ENCODE peak calls at places on chromosomes 16 and 17, in six cellular contexts. One of them, this sample, is unnamed.

GRCh38 chr17:32349503-32349853 is 479 bp upstream of the ZNF207 start:
- DNase-seq in dorsolateral prefrontal cortex: no peak
- DNase-seq in CD8-positive, alpha-beta T cell: no peak
- DNase-seq in fibroblast of pulmonary artery: peak
- DNase-seq in mucosa of descending colon: peak
- DNase-seq in GM10248: no peak
- DNase-seq in this sample: no peak

GRCh38 chr16:69924777-69925191 is 26.4 kb upstream of the CLEC18A start:
- DNase-seq in dorsolateral prefrontal cortex: no peak
- DNase-seq in CD8-positive, alpha-beta T cell: no peak
- DNase-seq in fibroblast of pulmonary artery: peak
- DNase-seq in mucosa of descending colon: no peak
- DNase-seq in GM10248: no peak
- DNase-seq in this sample: no peak

GRCh38 chr16:85357924-85358505 is 245.7 kb upstream of the CIBAR2 start:
- DNase-seq in dorsolateral prefrontal cortex: no peak
- DNase-seq in CD8-positive, alpha-beta T cell: no peak
- DNase-seq in fibroblast of pulmonary artery: no peak
- DNase-seq in mucosa of descending colon: no peak
- DNase-seq in GM10248: no peak
- DNase-seq in this sample: no peak

GRCh38 chr17:2872282-2872681 is 76.0 kb downstream of the RAP1GAP2 start:
- DNase-seq in dorsolateral prefrontal cortex: no peak
- DNase-seq in CD8-positive, alpha-beta T cell: no peak
- DNase-seq in fibroblast of pulmonary artery: no peak
- DNase-seq in mucosa of descending colon: no peak
- DNase-seq in GM10248: no peak
- DNase-seq in this sample: no peak

GRCh38 chr17:48961516-48962233 is 6.7 kb downstream of the GIP start:
- DNase-seq in dorsolateral prefrontal cortex: no peak
- DNase-seq in CD8-positive, alpha-beta T cell: no peak
- DNase-seq in fibroblast of pulmonary artery: peak
- DNase-seq in mucosa of descending colon: no peak
- DNase-seq in GM10248: no peak
- DNase-seq in this sample: no peak

GRCh38 chr16:68232335-68232734 is 3.6 kb downstream of the ESRP2 start:
- DNase-seq in dorsolateral prefrontal cortex: no peak
- DNase-seq in CD8-positive, alpha-beta T cell: no peak
- DNase-seq in fibroblast of pulmonary artery: no peak
- DNase-seq in mucosa of descending colon: no peak
- DNase-seq in GM10248: no peak
- DNase-seq in this sample: no peak

GRCh38 chr16:67783353-67783725 is 23.0 kb downstream of the RANBP10 start:
- DNase-seq in dorsolateral prefrontal cortex: no peak
- DNase-seq in CD8-positive, alpha-beta T cell: no peak
- DNase-seq in fibroblast of pulmonary artery: no peak
- DNase-seq in mucosa of descending colon: no peak
- DNase-seq in GM10248: no peak
- DNase-seq in this sample: no peak

GRCh38 chr17:63961355-63962207 is 11.1 kb downstream of the SCN4A start:
- DNase-seq in dorsolateral prefrontal cortex: no peak
- DNase-seq in CD8-positive, alpha-beta T cell: peak
- DNase-seq in fibroblast of pulmonary artery: peak
- DNase-seq in mucosa of descending colon: peak
- DNase-seq in GM10248: peak
- DNase-seq in this sample: peak

GRCh38 chr17:50979524-50979927 is 113.4 kb upstream of the TOB1 start:
- DNase-seq in dorsolateral prefrontal cortex: no peak
- DNase-seq in CD8-positive, alpha-beta T cell: no peak
- DNase-seq in fibroblast of pulmonary artery: no peak
- DNase-seq in mucosa of descending colon: no peak
- DNase-seq in GM10248: no peak
- DNase-seq in this sample: no peak

GRCh38 chr16:64453643-64454042 is 668.2 kb downstream of the CDH11 start:
- DNase-seq in dorsolateral prefrontal cortex: no peak
- DNase-seq in CD8-positive, alpha-beta T cell: no peak
- DNase-seq in fibroblast of pulmonary artery: no peak
- DNase-seq in mucosa of descending colon: no peak
- DNase-seq in GM10248: no peak
- DNase-seq in this sample: no peak

GRCh38 chr17:71316498-71316897 is 804.3 kb upstream of the SOX9 start:
- DNase-seq in dorsolateral prefrontal cortex: no peak
- DNase-seq in CD8-positive, alpha-beta T cell: no peak
- DNase-seq in fibroblast of pulmonary artery: no peak
- DNase-seq in mucosa of descending colon: no peak
- DNase-seq in GM10248: no peak
- DNase-seq in this sample: no peak

GRCh38 chr17:38885728-38886642 is 16.1 kb downstream of the LASP1 start:
- DNase-seq in dorsolateral prefrontal cortex: no peak
- DNase-seq in CD8-positive, alpha-beta T cell: no peak
- DNase-seq in fibroblast of pulmonary artery: no peak
- DNase-seq in mucosa of descending colon: no peak
- DNase-seq in GM10248: no peak
- DNase-seq in this sample: no peak

GRCh38 chr16:84643180-84643583 is 5.1 kb upstream of the KLHL36 start:
- DNase-seq in dorsolateral prefrontal cortex: no peak
- DNase-seq in CD8-positive, alpha-beta T cell: no peak
- DNase-seq in fibroblast of pulmonary artery: peak
- DNase-seq in mucosa of descending colon: peak
- DNase-seq in GM10248: no peak
- DNase-seq in this sample: no peak

GRCh38 chr17:27952366-27952765 is 59.2 kb upstream of the LYRM9 start:
- DNase-seq in dorsolateral prefrontal cortex: no peak
- DNase-seq in CD8-positive, alpha-beta T cell: no peak
- DNase-seq in fibroblast of pulmonary artery: no peak
- DNase-seq in mucosa of descending colon: no peak
- DNase-seq in GM10248: no peak
- DNase-seq in this sample: no peak

GRCh38 chr17:27956601-27957445 is 63.7 kb upstream of the LYRM9 start:
- DNase-seq in dorsolateral prefrontal cortex: no peak
- DNase-seq in CD8-positive, alpha-beta T cell: no peak
- DNase-seq in fibroblast of pulmonary artery: peak
- DNase-seq in mucosa of descending colon: no peak
- DNase-seq in GM10248: no peak
- DNase-seq in this sample: no peak

GRCh38 chr17:27950995-27951394 is 57.8 kb upstream of the LYRM9 start:
- DNase-seq in dorsolateral prefrontal cortex: no peak
- DNase-seq in CD8-positive, alpha-beta T cell: no peak
- DNase-seq in fibroblast of pulmonary artery: no peak
- DNase-seq in mucosa of descending colon: no peak
- DNase-seq in GM10248: no peak
- DNase-seq in this sample: no peak

GRCh38 chr17:27951872-27952271 is 58.7 kb upstream of the LYRM9 start:
- DNase-seq in dorsolateral prefrontal cortex: no peak
- DNase-seq in CD8-positive, alpha-beta T cell: no peak
- DNase-seq in fibroblast of pulmonary artery: no peak
- DNase-seq in mucosa of descending colon: no peak
- DNase-seq in GM10248: no peak
- DNase-seq in this sample: no peak

DNA sequence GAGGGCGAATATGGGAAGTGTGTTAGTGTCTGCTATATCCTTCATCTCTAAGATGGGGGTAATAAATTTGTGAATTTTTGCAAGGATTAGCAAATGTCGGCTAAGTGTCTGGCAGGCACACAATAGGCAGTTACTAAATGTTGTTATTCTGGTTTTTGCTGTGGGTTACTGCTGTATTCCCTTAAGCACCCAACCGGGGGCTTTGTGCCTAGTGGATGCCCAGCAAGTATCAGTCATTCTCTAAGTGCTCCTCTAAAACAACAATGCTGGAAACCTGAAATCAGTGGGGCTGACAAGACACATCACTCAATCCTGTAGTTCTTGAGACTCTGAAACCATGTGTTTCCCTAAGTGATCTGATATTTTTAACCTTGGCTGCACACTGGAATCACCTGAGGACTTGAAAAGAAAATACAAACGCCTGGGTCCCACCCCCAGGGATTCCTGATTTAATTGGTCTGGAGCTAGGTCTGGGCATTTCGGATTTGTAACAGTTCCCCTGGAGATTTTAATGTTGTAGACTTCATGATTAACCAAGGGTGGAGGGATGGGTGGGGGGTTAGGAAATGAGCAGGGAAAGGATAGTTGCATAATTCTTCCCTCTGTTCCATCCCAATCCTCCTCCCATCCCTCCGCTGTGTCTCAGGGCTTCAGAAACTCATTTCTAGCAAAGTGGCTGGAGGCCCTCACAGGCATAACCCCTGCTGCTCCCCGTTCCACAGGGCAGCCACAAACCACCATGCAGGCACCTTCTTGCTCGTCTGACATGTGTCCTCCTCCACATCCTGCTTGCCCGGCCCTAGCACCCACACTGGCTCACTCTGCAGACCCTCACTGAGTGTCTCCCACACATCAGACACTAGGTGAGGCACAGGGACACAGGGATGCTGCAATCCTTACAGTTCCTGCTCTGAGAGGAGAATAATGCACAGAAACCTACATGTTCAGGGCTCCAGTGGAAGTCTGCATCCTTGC is 61.6 kb upstream of the LYRM9 start:
- DNase-seq in dorsolateral prefrontal cortex: no peak
- DNase-seq in CD8-positive, alpha-beta T cell: no peak
- DNase-seq in fibroblast of pulmonary artery: no peak
- DNase-seq in mucosa of descending colon: no peak
- DNase-seq in GM10248: no peak
- DNase-seq in this sample: no peak
- TF ChIP-seq CTCF in dorsolateral prefrontal cortex: no peak
- TF ChIP-seq CTCF in CD8-positive, alpha-beta T cell: no peak
- TF ChIP-seq CTCF in fibroblast of pulmonary artery: no peak
- TF ChIP-seq CTCF in mucosa of descending colon: no peak
- TF ChIP-seq CTCF in GM10248: no peak
- TF ChIP-seq CTCF in this sample: no peak

DNA sequence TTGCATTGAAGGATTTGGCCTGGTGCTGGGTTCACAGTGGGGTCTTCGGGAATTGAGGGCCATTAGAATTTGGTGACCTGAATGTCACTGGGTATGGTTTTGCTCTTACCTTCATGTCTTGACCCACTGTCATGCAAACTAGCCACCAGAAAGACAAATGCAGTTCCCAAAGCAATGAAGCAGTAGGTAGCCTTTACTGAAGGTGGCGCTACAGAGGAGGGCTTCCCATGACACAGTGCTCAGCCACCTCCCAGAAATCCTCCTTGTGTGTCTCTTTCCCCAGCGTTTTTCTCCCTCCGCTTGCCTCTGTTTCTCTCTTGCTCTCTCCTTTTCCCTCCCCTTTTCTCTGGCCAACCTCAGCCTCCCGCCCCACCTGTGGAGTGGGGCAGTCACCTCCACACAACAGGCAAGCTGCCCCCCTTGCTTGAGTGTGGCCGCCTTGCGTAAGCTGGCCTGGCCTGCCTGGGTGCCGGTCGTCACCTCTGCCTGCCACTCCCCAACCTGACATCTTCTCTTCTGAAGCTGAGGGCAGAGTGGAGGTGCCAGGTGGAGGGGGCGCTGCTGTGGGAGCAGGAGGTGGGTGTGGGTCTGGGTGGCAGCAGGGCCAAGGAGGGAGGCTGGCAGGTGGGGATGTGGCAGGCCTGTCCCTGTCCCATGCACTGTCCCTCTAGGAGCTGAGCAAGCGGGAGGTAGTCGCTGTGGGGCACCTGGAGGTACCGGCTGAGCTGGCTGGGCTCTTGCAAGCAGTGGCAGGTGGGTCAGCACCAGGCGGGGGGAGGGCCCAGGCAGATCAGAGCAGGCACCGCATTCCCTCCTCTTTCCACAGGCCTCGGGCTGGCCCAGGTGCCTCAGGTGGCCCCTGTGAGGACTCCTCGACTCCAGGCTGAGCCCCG is 34.7 kb downstream of the MYO15A start:
- DNase-seq in dorsolateral prefrontal cortex: no peak
- DNase-seq in CD8-positive, alpha-beta T cell: no peak
- DNase-seq in fibroblast of pulmonary artery: peak
- DNase-seq in mucosa of descending colon: no peak
- DNase-seq in GM10248: peak
- DNase-seq in this sample: peak
- TF ChIP-seq CTCF in dorsolateral prefrontal cortex: no peak
- TF ChIP-seq CTCF in CD8-positive, alpha-beta T cell: no peak
- TF ChIP-seq CTCF in fibroblast of pulmonary artery: peak
- TF ChIP-seq CTCF in mucosa of descending colon: no peak
- TF ChIP-seq CTCF in GM10248: peak
- TF ChIP-seq CTCF in this sample: peak

GRCh38 chr17:40738553-40738952 is 16.6 kb downstream of the KRT25 start:
- DNase-seq in dorsolateral prefrontal cortex: no peak
- DNase-seq in CD8-positive, alpha-beta T cell: no peak
- DNase-seq in fibroblast of pulmonary artery: no peak
- DNase-seq in mucosa of descending colon: no peak
- DNase-seq in GM10248: no peak
- DNase-seq in this sample: no peak
- TF ChIP-seq CTCF in dorsolateral prefrontal cortex: no peak
- TF ChIP-seq CTCF in CD8-positive, alpha-beta T cell: no peak
- TF ChIP-seq CTCF in fibroblast of pulmonary artery: no peak
- TF ChIP-seq CTCF in mucosa of descending colon: no peak
- TF ChIP-seq CTCF in GM10248: no peak
- TF ChIP-seq CTCF in this sample: no peak

GRCh38 chr16:57422026-57422944 is 17.7 kb downstream of the CCL17 start:
- DNase-seq in dorsolateral prefrontal cortex: no peak
- DNase-seq in CD8-positive, alpha-beta T cell: no peak
- DNase-seq in fibroblast of pulmonary artery: peak
- DNase-seq in mucosa of descending colon: peak
- DNase-seq in GM10248: no peak
- DNase-seq in this sample: no peak
- TF ChIP-seq CTCF in dorsolateral prefrontal cortex: peak
- TF ChIP-seq CTCF in CD8-positive, alpha-beta T cell: no peak
- TF ChIP-seq CTCF in fibroblast of pulmonary artery: peak
- TF ChIP-seq CTCF in mucosa of descending colon: peak
- TF ChIP-seq CTCF in GM10248: peak
- TF ChIP-seq CTCF in this sample: peak